ENCODE peak calls at places on chromosomes 11 and 22, in ten cellular contexts. One of them, this sample, is unnamed.

GRCh38 chr11:12403995-12404345 is 26.6 kb downstream of the PARVA start:
- DNase-seq in psoas muscle: no peak
- DNase-seq in GDM1: no peak
- DNase-seq in activated T-cell treated with anti-CD3 and anti-CD28 coated beads for 24 hours: no peak
- DNase-seq in ACHN: no peak
- DNase-seq in progenitor cell of endocrine pancreas: no peak
- DNase-seq in DMS153: no peak
- DNase-seq in effector CD4-positive, alpha-beta T cell: no peak
- DNase-seq in cardiac septum: no peak
- DNase-seq in RWPE1: no peak
- DNase-seq in this sample: no peak

GRCh38 chr11:47948137-47948536 is 32.2 kb upstream of the PTPRJ start:
- DNase-seq in GDM1: no peak
- DNase-seq in progenitor cell of endocrine pancreas: no peak
- DNase-seq in cardiac septum: no peak
- DNase-seq in effector CD4-positive, alpha-beta T cell: no peak
- DNase-seq in RWPE1: no peak
- DNase-seq in psoas muscle: no peak
- DNase-seq in activated T-cell treated with anti-CD3 and anti-CD28 coated beads for 24 hours: no peak
- DNase-seq in ACHN: no peak
- DNase-seq in DMS153: no peak
- DNase-seq in this sample: no peak

GRCh38 chr11:64313491-64314145 is 3.7 kb downstream of the TRMT112 start:
- DNase-seq in DMS153: no peak
- DNase-seq in activated T-cell treated with anti-CD3 and anti-CD28 coated beads for 24 hours: no peak
- DNase-seq in GDM1: no peak
- DNase-seq in cardiac septum: peak; percentile 81
- DNase-seq in RWPE1: no peak
- DNase-seq in ACHN: no peak
- DNase-seq in progenitor cell of endocrine pancreas: no peak
- DNase-seq in psoas muscle: peak; percentile 80
- DNase-seq in effector CD4-positive, alpha-beta T cell: no peak
- DNase-seq in this sample: no peak

GRCh38 chr22:45120931-45121330 is 42.8 kb upstream of the NUP50 start:
- DNase-seq in DMS153: peak; percentile 53
- DNase-seq in ACHN: no peak
- DNase-seq in cardiac septum: no peak
- DNase-seq in GDM1: no peak
- DNase-seq in activated T-cell treated with anti-CD3 and anti-CD28 coated beads for 24 hours: no peak
- DNase-seq in progenitor cell of endocrine pancreas: no peak
- DNase-seq in effector CD4-positive, alpha-beta T cell: no peak
- DNase-seq in RWPE1: no peak
- DNase-seq in psoas muscle: no peak
- DNase-seq in this sample: no peak

GRCh38 chr11:46302866-46303265 is 25.4 kb downstream of the CREB3L1 start:
- DNase-seq in GDM1: no peak
- DNase-seq in effector CD4-positive, alpha-beta T cell: no peak
- DNase-seq in progenitor cell of endocrine pancreas: no peak
- DNase-seq in RWPE1: no peak
- DNase-seq in DMS153: no peak
- DNase-seq in psoas muscle: no peak
- DNase-seq in activated T-cell treated with anti-CD3 and anti-CD28 coated beads for 24 hours: no peak
- DNase-seq in cardiac septum: no peak
- DNase-seq in ACHN: no peak
- DNase-seq in this sample: no peak

GRCh38 chr11:73372371-73372993 is 3.7 kb upstream of the RELT start:
- DNase-seq in psoas muscle: no peak
- DNase-seq in effector CD4-positive, alpha-beta T cell: no peak
- DNase-seq in ACHN: peak; percentile 55
- DNase-seq in DMS153: no peak
- DNase-seq in progenitor cell of endocrine pancreas: no peak
- DNase-seq in GDM1: peak; percentile 15
- DNase-seq in RWPE1: no peak
- DNase-seq in activated T-cell treated with anti-CD3 and anti-CD28 coated beads for 24 hours: no peak
- DNase-seq in cardiac septum: no peak
- DNase-seq in this sample: no peak

GRCh38 chr11:93541884-93542752 is 1.1 kb downstream of the SMCO4 start:
- DNase-seq in DMS153: peak; percentile 39
- DNase-seq in effector CD4-positive, alpha-beta T cell: peak; percentile 16
- DNase-seq in cardiac septum: peak; percentile 84
- DNase-seq in progenitor cell of endocrine pancreas: no peak
- DNase-seq in psoas muscle: peak; percentile 40
- DNase-seq in ACHN: peak; percentile 28
- DNase-seq in activated T-cell treated with anti-CD3 and anti-CD28 coated beads for 24 hours: no peak
- DNase-seq in GDM1: no peak
- DNase-seq in RWPE1: no peak
- DNase-seq in this sample: peak; percentile 21

GRCh38 chr22:47996446-47996857 is 1234.0 kb downstream of the TBC1D22A start:
- DNase-seq in DMS153: no peak
- DNase-seq in effector CD4-positive, alpha-beta T cell: no peak
- DNase-seq in progenitor cell of endocrine pancreas: no peak
- DNase-seq in activated T-cell treated with anti-CD3 and anti-CD28 coated beads for 24 hours: no peak
- DNase-seq in psoas muscle: no peak
- DNase-seq in cardiac septum: no peak
- DNase-seq in GDM1: no peak
- DNase-seq in RWPE1: no peak
- DNase-seq in ACHN: no peak
- DNase-seq in this sample: no peak

GRCh38 chr11:13954591-13954990 is 7.9 kb upstream of the SPON1 start:
- DNase-seq in cardiac septum: no peak
- DNase-seq in psoas muscle: no peak
- DNase-seq in GDM1: no peak
- DNase-seq in ACHN: no peak
- DNase-seq in RWPE1: no peak
- DNase-seq in activated T-cell treated with anti-CD3 and anti-CD28 coated beads for 24 hours: no peak
- DNase-seq in effector CD4-positive, alpha-beta T cell: no peak
- DNase-seq in progenitor cell of endocrine pancreas: no peak
- DNase-seq in DMS153: no peak
- DNase-seq in this sample: no peak

GRCh38 chr11:8352852-8353505 is 89.3 kb upstream of the LMO1 start:
- DNase-seq in RWPE1: peak; percentile 26
- DNase-seq in activated T-cell treated with anti-CD3 and anti-CD28 coated beads for 24 hours: no peak
- DNase-seq in DMS153: no peak
- DNase-seq in psoas muscle: no peak
- DNase-seq in GDM1: no peak
- DNase-seq in progenitor cell of endocrine pancreas: no peak
- DNase-seq in ACHN: no peak
- DNase-seq in effector CD4-positive, alpha-beta T cell: no peak
- DNase-seq in cardiac septum: no peak
- DNase-seq in this sample: no peak

GRCh38 chr11:33280402-33280801 is 23.2 kb downstream of the HIPK3 start:
- DNase-seq in GDM1: no peak
- DNase-seq in psoas muscle: no peak
- DNase-seq in activated T-cell treated with anti-CD3 and anti-CD28 coated beads for 24 hours: no peak
- DNase-seq in progenitor cell of endocrine pancreas: no peak
- DNase-seq in RWPE1: no peak
- DNase-seq in DMS153: no peak
- DNase-seq in cardiac septum: no peak
- DNase-seq in effector CD4-positive, alpha-beta T cell: no peak
- DNase-seq in ACHN: no peak
- DNase-seq in this sample: no peak

This sample was measured in CD8-positive, alpha-beta memory T cell.